ENCODE peak calls at places on chromosomes 16 and 17, in eight cellular contexts. P is astrocyte of the cerebellum, F is WTC11, H is Calu3, V is heart right ventricle, B is PC-3, R is body of pancreas, N is BJ. X is an unnamed sample.

GRCh38 chr17:78359216-78359935 is 501 bp downstream of the SOCS3 start:
- DNase-seq in F (peak; percentile 38), N (no peak), V (no peak), B (no peak), R (peak; percentile 38), H (no peak), P (no peak), X (no peak)

GRCh38 chr17:78960945-78961344 is 18.8 kb downstream of the LGALS3BP start:
- DNase-seq in N (no peak), H (no peak), B (no peak), P (no peak), R (no peak), V (peak; percentile 57), F (no peak), X (no peak)

GRCh38 chr17:32490101-32490482 is 3.3 kb downstream of the CDK5R1 start:
- DNase-seq in P (no peak), B (no peak), N (no peak), F (no peak), V (no peak), R (no peak), H (no peak), X (no peak)

GRCh38 chr16:12327971-12328726 is 351.6 kb downstream of the SNX29 start:
- DNase-seq in N (no peak), P (no peak), B (no peak), F (no peak), H (no peak), R (no peak), V (no peak), X (no peak)

GRCh38 chr16:47055136-47055885 is 81.8 kb upstream of the DNAJA2 start:
- DNase-seq in R (no peak), P (no peak), H (no peak), V (no peak), F (no peak), B (no peak), N (no peak), X (no peak)

GRCh38 chr16:1791256-1791942 is 2.1 kb downstream of the IGFALS start:
- DNase-seq in N (no peak), R (no peak), H (no peak), B (no peak), P (no peak), V (no peak), F (peak; percentile 17), X (no peak)

GRCh38 chr17:47120521-47121095 is 68.5 kb downstream of the CDC27 start:
- DNase-seq in R (no peak), B (no peak), P (no peak), N (peak; percentile 28), V (no peak), F (no peak), H (no peak), X (no peak)

GRCh38 chr16:27222499-27223225 is 19.3 kb downstream of the KDM8 start:
- DNase-seq in B (peak; percentile 26), V (peak; percentile 58), R (peak; percentile 55), N (peak; percentile 36), H (no peak), P (no peak), F (no peak), X (no peak)

GRCh38 chr16:4098496-4098895 is 17.7 kb downstream of the ADCY9 start:
- DNase-seq in P (no peak), N (no peak), B (peak; percentile 31), F (no peak), H (no peak), R (no peak), V (no peak), X (no peak)

GRCh38 chr17:1203111-1203966 is 23.6 kb upstream of the ABR start:
- DNase-seq in H (no peak), R (peak; percentile 70), V (peak; percentile 67), N (no peak), P (peak; percentile 36), F (peak; percentile 84), B (peak; percentile 56), X (peak; percentile 59)

GRCh38 chr17:47879028-47879585 is 16.9 kb upstream of the SP2 start:
- DNase-seq in B (no peak), F (no peak), R (no peak), H (no peak), P (no peak), N (no peak), V (no peak), X (no peak)

GRCh38 chr17:11855306-11855705 is 142.0 kb downstream of the ZNF18 start:
- DNase-seq in H (no peak), V (no peak), B (no peak), N (no peak), P (no peak), R (no peak), F (no peak), X (no peak)

GRCh38 chr16:4683255-4684029 is 9.9 kb upstream of the NUDT16L1 start:
- DNase-seq in V (no peak), F (no peak), P (no peak), N (no peak), B (no peak), H (no peak), R (no peak), X (no peak)

GRCh38 chr16:82631701-82632685 is 5.2 kb downstream of the CDH13 start:
- DNase-seq in V (no peak), H (no peak), R (no peak), B (peak; percentile 19), F (peak; percentile 23), N (no peak), P (no peak), X (no peak)

GRCh38 chr16:68235882-68236803 is at the start of gene ESRP2:
- DNase-seq in V (no peak), B (peak; percentile 88), R (peak; percentile 95), F (peak; percentile 80), H (peak; percentile 96), N (no peak), P (no peak), X (no peak)

GRCh38 chr17:65123757-65124675 is 13.2 kb upstream of the RGS9 start:
- DNase-seq in H (no peak), N (no peak), V (no peak), B (peak; percentile 96), R (no peak), F (no peak), P (no peak), X (no peak)

GRCh38 chr16:74999208-74999682 is 421 bp downstream of the ZNRF1 start:
- DNase-seq in V (peak; percentile 23), R (peak; percentile 14), H (peak; percentile 15), F (no peak), N (no peak), B (no peak), P (no peak), X (no peak)

GRCh38 chr16:81448154-81449131 is 3.8 kb downstream of the CMIP start:
- DNase-seq in H (peak; percentile 70), V (no peak), B (peak; percentile 32), N (no peak), R (peak; percentile 82), P (no peak), F (no peak), X (no peak)

GRCh38 chr16:66262253-66263167 is 104.0 kb upstream of the CDH5 start:
- DNase-seq in R (peak; percentile 19), N (no peak), B (no peak), P (no peak), F (no peak), V (no peak), H (no peak), X (no peak)

GRCh38 chr16:3884398-3884797 is 3.9 kb upstream of the CREBBP start:
- DNase-seq in H (no peak), F (no peak), B (no peak), V (no peak), N (no peak), R (no peak), P (no peak), X (no peak)

GRCh38 chr17:8944748-8945147 is 20.8 kb downstream of the PIK3R5 start:
- DNase-seq in F (no peak), R (no peak), P (no peak), N (no peak), B (no peak), V (no peak), H (no peak), X (no peak)

GRCh38 chr17:60355663-60356594 is 36.0 kb downstream of the USP32 start:
- DNase-seq in N (no peak), R (peak; percentile 10), B (peak; percentile 54), F (no peak), H (no peak), P (no peak), V (no peak), X (no peak)

GRCh38 chr16:12583237-12583897 is 220.3 kb downstream of the CPPED1 start:
- DNase-seq in H (no peak), N (no peak), V (no peak), B (no peak), R (no peak), F (no peak), P (no peak), X (no peak)

GRCh38 chr17:4551141-4551540 is 4.0 kb downstream of the MYBBP1A start:
- DNase-seq in F (peak; percentile 34), P (no peak), N (no peak), R (no peak), H (no peak), V (no peak), B (peak; percentile 30), X (no peak)
- TF ChIP-seq CTCF in F (no peak), P (no peak), N (no peak), R (no peak), H (no peak), V (no peak), B (peak; percentile 32), X (no peak)

GRCh38 chr16:58843675-58844074 is 109.6 kb upstream of the GOT2 start:
- DNase-seq in N (no peak), B (peak; percentile 35), F (no peak), H (no peak), R (no peak), P (peak; percentile 38), V (no peak), X (no peak)
- TF ChIP-seq CTCF in N (peak; percentile 34), B (peak; percentile 43), F (no peak), H (no peak), R (peak; percentile 19), P (no peak), V (no peak), X (no peak)

GRCh38 chr16:8665529-8665928 is 8.9 kb upstream of the ABAT start:
- DNase-seq in H (no peak), V (no peak), N (no peak), R (no peak), B (no peak), P (no peak), F (peak; percentile 22), X (no peak)
- TF ChIP-seq CTCF in H (no peak), V (no peak), N (no peak), R (no peak), B (no peak), P (no peak), F (no peak), X (no peak)

GRCh38 chr17:48907713-48908046 is 527 bp upstream of the UBE2Z start:
- DNase-seq in B (peak; percentile 47), R (no peak), V (no peak), P (peak; percentile 13), N (peak; percentile 23), F (no peak), H (no peak), X (no peak)

GRCh38 chr17:48908853-48909394 is 717 bp downstream of the UBE2Z start:
- DNase-seq in V (peak; percentile 85), N (peak; percentile 34), F (peak; percentile 98), H (peak; percentile 97), P (peak; percentile 77), B (peak; percentile 91), R (peak; percentile 80), X (peak; percentile 60)

GRCh38 chr17:48910370-48910769 is 2.2 kb downstream of the UBE2Z start:
- DNase-seq in N (no peak), R (no peak), V (no peak), H (peak; percentile 50), B (peak; percentile 44), F (no peak), P (no peak), X (no peak)

GRCh38 chr17:48909796-48910195 is 1.6 kb downstream of the UBE2Z start:
- DNase-seq in V (no peak), B (no peak), F (no peak), H (no peak), N (no peak), P (no peak), R (peak; percentile 30), X (no peak)

GRCh38 chr17:48908047-48908843 is at the start of gene UBE2Z:
- DNase-seq in R (peak; percentile 95), V (peak; percentile 95), F (peak; percentile 93), H (peak; percentile 96), P (peak; percentile 88), B (peak; percentile 98), N (peak; percentile 66), X (peak; percentile 62)
- TF ChIP-seq CTCF in R (no peak), V (no peak), F (no peak), H (no peak), P (no peak), B (peak; percentile 40), N (no peak), X (no peak)

X was measured in omental fat pad.